ENCODE peak calls at places on chromosomes 4 and X, in ten cellular contexts. One of them, this sample, is unnamed.

GRCh38 chr4:11525085-11525484 is 96.4 kb upstream of the HS3ST1 start:
- DNase-seq in RPMI7951: no peak
- DNase-seq in H7: no peak
- DNase-seq in MM.1S: no peak
- DNase-seq in naive thymus-derived CD8-positive, alpha-beta T cell: no peak
- DNase-seq in D341Med: no peak
- DNase-seq in left ventricle myocardium inferior: no peak
- DNase-seq in cardiac muscle cell: no peak
- DNase-seq in fibroblast of mammary gland: no peak
- DNase-seq in DMS 273 treated with DMSO at 0.1 percent for 48 hours: no peak
- DNase-seq in this sample: no peak

GRCh38 chrX:23803931-23804381 is 21.0 kb downstream of the SAT1 start:
- DNase-seq in RPMI7951: peak; percentile 80
- DNase-seq in H7: no peak
- DNase-seq in MM.1S: no peak
- DNase-seq in naive thymus-derived CD8-positive, alpha-beta T cell: no peak
- DNase-seq in D341Med: no peak
- DNase-seq in left ventricle myocardium inferior: peak; percentile 23
- DNase-seq in cardiac muscle cell: no peak
- DNase-seq in fibroblast of mammary gland: peak; percentile 41
- DNase-seq in DMS 273 treated with DMSO at 0.1 percent for 48 hours: no peak
- DNase-seq in this sample: no peak

GRCh38 chr4:87007345-87008181 is 72.8 kb downstream of the AFF1 start:
- DNase-seq in RPMI7951: peak; percentile 49
- DNase-seq in H7: peak; percentile 51
- DNase-seq in MM.1S: peak; percentile 50
- DNase-seq in naive thymus-derived CD8-positive, alpha-beta T cell: peak; percentile 36
- DNase-seq in D341Med: peak; percentile 51
- DNase-seq in left ventricle myocardium inferior: peak; percentile 73
- DNase-seq in cardiac muscle cell: peak; percentile 75
- DNase-seq in fibroblast of mammary gland: peak; percentile 50
- DNase-seq in DMS 273 treated with DMSO at 0.1 percent for 48 hours: no peak
- DNase-seq in this sample: peak; percentile 61

GRCh38 chr4:7900351-7900750 is 39.3 kb downstream of the AFAP1 start:
- DNase-seq in RPMI7951: no peak
- DNase-seq in H7: no peak
- DNase-seq in MM.1S: no peak
- DNase-seq in naive thymus-derived CD8-positive, alpha-beta T cell: no peak
- DNase-seq in D341Med: no peak
- DNase-seq in left ventricle myocardium inferior: no peak
- DNase-seq in cardiac muscle cell: no peak
- DNase-seq in fibroblast of mammary gland: no peak
- DNase-seq in DMS 273 treated with DMSO at 0.1 percent for 48 hours: no peak
- DNase-seq in this sample: no peak

GRCh38 chrX:153499876-153500275 is 5.1 kb downstream of the BGN start:
- DNase-seq in RPMI7951: no peak
- DNase-seq in H7: no peak
- DNase-seq in MM.1S: no peak
- DNase-seq in naive thymus-derived CD8-positive, alpha-beta T cell: no peak
- DNase-seq in D341Med: no peak
- DNase-seq in left ventricle myocardium inferior: peak; percentile 41
- DNase-seq in cardiac muscle cell: no peak
- DNase-seq in fibroblast of mammary gland: no peak
- DNase-seq in DMS 273 treated with DMSO at 0.1 percent for 48 hours: peak; percentile 50
- DNase-seq in this sample: no peak

GRCh38 chr4:64539234-64539849 is 130.1 kb upstream of the TECRL start:
- DNase-seq in RPMI7951: peak; percentile 45
- DNase-seq in H7: peak; percentile 18
- DNase-seq in MM.1S: peak; percentile 71
- DNase-seq in naive thymus-derived CD8-positive, alpha-beta T cell: peak; percentile 7
- DNase-seq in D341Med: peak; percentile 58
- DNase-seq in left ventricle myocardium inferior: no peak
- DNase-seq in cardiac muscle cell: peak; percentile 80
- DNase-seq in fibroblast of mammary gland: peak; percentile 61
- DNase-seq in DMS 273 treated with DMSO at 0.1 percent for 48 hours: peak; percentile 45
- DNase-seq in this sample: peak; percentile 49

GRCh38 chr4:184310881-184311709 is 93.4 kb upstream of the ENPP6 start:
- DNase-seq in RPMI7951: no peak
- DNase-seq in H7: no peak
- DNase-seq in MM.1S: no peak
- DNase-seq in naive thymus-derived CD8-positive, alpha-beta T cell: no peak
- DNase-seq in D341Med: no peak
- DNase-seq in left ventricle myocardium inferior: peak; percentile 36
- DNase-seq in cardiac muscle cell: no peak
- DNase-seq in fibroblast of mammary gland: no peak
- DNase-seq in DMS 273 treated with DMSO at 0.1 percent for 48 hours: no peak
- DNase-seq in this sample: peak; percentile 73

GRCh38 chr4:8218371-8219050 is 19.4 kb downstream of the SH3TC1 start:
- DNase-seq in RPMI7951: no peak
- DNase-seq in H7: no peak
- DNase-seq in MM.1S: peak; percentile 41
- DNase-seq in naive thymus-derived CD8-positive, alpha-beta T cell: no peak
- DNase-seq in D341Med: no peak
- DNase-seq in left ventricle myocardium inferior: no peak
- DNase-seq in cardiac muscle cell: no peak
- DNase-seq in fibroblast of mammary gland: no peak
- DNase-seq in DMS 273 treated with DMSO at 0.1 percent for 48 hours: no peak
- DNase-seq in this sample: no peak

GRCh38 chr4:141501931-141502330 is 134.5 kb upstream of the IL15 start:
- DNase-seq in RPMI7951: no peak
- DNase-seq in H7: no peak
- DNase-seq in MM.1S: no peak
- DNase-seq in naive thymus-derived CD8-positive, alpha-beta T cell: no peak
- DNase-seq in D341Med: no peak
- DNase-seq in left ventricle myocardium inferior: no peak
- DNase-seq in cardiac muscle cell: no peak
- DNase-seq in fibroblast of mammary gland: peak; percentile 35
- DNase-seq in DMS 273 treated with DMSO at 0.1 percent for 48 hours: no peak
- DNase-seq in this sample: no peak

GRCh38 chr4:95889662-95890061 is 49.8 kb downstream of the PDHA2 start:
- DNase-seq in RPMI7951: no peak
- DNase-seq in H7: no peak
- DNase-seq in MM.1S: no peak
- DNase-seq in naive thymus-derived CD8-positive, alpha-beta T cell: no peak
- DNase-seq in D341Med: no peak
- DNase-seq in left ventricle myocardium inferior: no peak
- DNase-seq in cardiac muscle cell: peak; percentile 73
- DNase-seq in fibroblast of mammary gland: no peak
- DNase-seq in DMS 273 treated with DMSO at 0.1 percent for 48 hours: no peak
- DNase-seq in this sample: no peak

GRCh38 chr4:98625920-98626319 is 32.5 kb downstream of the TSPAN5 start:
- DNase-seq in RPMI7951: no peak
- DNase-seq in H7: no peak
- DNase-seq in MM.1S: no peak
- DNase-seq in naive thymus-derived CD8-positive, alpha-beta T cell: no peak
- DNase-seq in D341Med: no peak
- DNase-seq in left ventricle myocardium inferior: no peak
- DNase-seq in cardiac muscle cell: no peak
- DNase-seq in fibroblast of mammary gland: no peak
- DNase-seq in DMS 273 treated with DMSO at 0.1 percent for 48 hours: no peak
- DNase-seq in this sample: no peak

GRCh38 chr4:162163892-162164759 is at the start of gene FSTL5:
- DNase-seq in RPMI7951: peak; percentile 34
- DNase-seq in H7: peak; percentile 76
- DNase-seq in MM.1S: peak; percentile 86
- DNase-seq in naive thymus-derived CD8-positive, alpha-beta T cell: peak; percentile 7
- DNase-seq in D341Med: peak; percentile 89
- DNase-seq in left ventricle myocardium inferior: peak; percentile 18
- DNase-seq in cardiac muscle cell: peak; percentile 89
- DNase-seq in fibroblast of mammary gland: peak; percentile 12
- DNase-seq in DMS 273 treated with DMSO at 0.1 percent for 48 hours: peak; percentile 89
- DNase-seq in this sample: peak; percentile 50

GRCh38 chr4:74656596-74656995 is 137.7 kb downstream of the BTC start:
- DNase-seq in RPMI7951: no peak
- DNase-seq in H7: no peak
- DNase-seq in MM.1S: no peak
- DNase-seq in naive thymus-derived CD8-positive, alpha-beta T cell: no peak
- DNase-seq in D341Med: no peak
- DNase-seq in left ventricle myocardium inferior: no peak
- DNase-seq in cardiac muscle cell: no peak
- DNase-seq in fibroblast of mammary gland: no peak
- DNase-seq in DMS 273 treated with DMSO at 0.1 percent for 48 hours: no peak
- DNase-seq in this sample: no peak

GRCh38 chrX:68571292-68572256 is 72.7 kb downstream of the YIPF6 start:
- DNase-seq in RPMI7951: peak; percentile 89
- DNase-seq in H7: no peak
- DNase-seq in MM.1S: no peak
- DNase-seq in naive thymus-derived CD8-positive, alpha-beta T cell: no peak
- DNase-seq in D341Med: no peak
- DNase-seq in left ventricle myocardium inferior: no peak
- DNase-seq in cardiac muscle cell: no peak
- DNase-seq in fibroblast of mammary gland: peak; percentile 89
- DNase-seq in DMS 273 treated with DMSO at 0.1 percent for 48 hours: no peak
- DNase-seq in this sample: no peak

GRCh38 chrX:1424452-1424851 is 28.3 kb downstream of the ASMTL start:
- DNase-seq in RPMI7951: no peak
- DNase-seq in H7: no peak
- DNase-seq in MM.1S: no peak
- DNase-seq in naive thymus-derived CD8-positive, alpha-beta T cell: no peak
- DNase-seq in D341Med: no peak
- DNase-seq in left ventricle myocardium inferior: no peak
- DNase-seq in cardiac muscle cell: no peak
- DNase-seq in fibroblast of mammary gland: no peak
- DNase-seq in DMS 273 treated with DMSO at 0.1 percent for 48 hours: no peak
- DNase-seq in this sample: peak; percentile 5

This sample was measured in Peyer's patch.